ENCODE peak calls at places on chromosomes 7 and 10, in four cellular contexts. B is stomach, Q is lower leg skin, I is cardiac fibroblast. F is an unnamed sample.

GRCh38 chr10:117138838-117139580 is 939 bp upstream of the VAX1 start:
- DNase-seq in B (no peak), I (no peak), Q (no peak), F (no peak)

GRCh38 chr7:146660839-146661238 is 544.2 kb downstream of the CNTNAP2 start:
- DNase-seq in I (no peak), B (no peak), Q (no peak), F (no peak)

GRCh38 chr7:91266931-91267557 is 2.8 kb downstream of the FZD1 start:
- DNase-seq in B (no peak), I (no peak), Q (no peak), F (no peak)

GRCh38 chr10:97200616-97201015 is 14.9 kb upstream of the SLIT1 start:
- DNase-seq in B (no peak), I (no peak), Q (no peak), F (no peak)

GRCh38 chr7:5693529-5693928 is 87.9 kb downstream of the RNF216 start:
- DNase-seq in B (no peak), I (peak), Q (no peak), F (peak)

GRCh38 chr7:152860302-152860701 is 100.8 kb downstream of the ACTR3B start:
- DNase-seq in I (no peak), B (no peak), Q (no peak), F (no peak)

GRCh38 chr7:7736671-7737070 is 18.3 kb upstream of the RPA3 start:
- DNase-seq in Q (no peak), I (no peak), B (no peak), F (no peak)

GRCh38 chr7:80428161-80429054 is 83.5 kb downstream of the GNAT3 start:
- DNase-seq in B (no peak), I (peak), Q (peak), F (peak)

GRCh38 chr7:137501561-137501960 is 158.0 kb upstream of the PTN start:
- DNase-seq in B (no peak), I (no peak), Q (no peak), F (no peak)

GRCh38 chr10:86733260-86733671 is 23.2 kb upstream of the BMPR1A start:
- DNase-seq in B (no peak), Q (no peak), I (peak), F (no peak)

GRCh38 chr10:122236690-122237306 is 34.3 kb upstream of the BTBD16 start:
- DNase-seq in I (no peak), Q (no peak), B (no peak), F (no peak)

DNA sequence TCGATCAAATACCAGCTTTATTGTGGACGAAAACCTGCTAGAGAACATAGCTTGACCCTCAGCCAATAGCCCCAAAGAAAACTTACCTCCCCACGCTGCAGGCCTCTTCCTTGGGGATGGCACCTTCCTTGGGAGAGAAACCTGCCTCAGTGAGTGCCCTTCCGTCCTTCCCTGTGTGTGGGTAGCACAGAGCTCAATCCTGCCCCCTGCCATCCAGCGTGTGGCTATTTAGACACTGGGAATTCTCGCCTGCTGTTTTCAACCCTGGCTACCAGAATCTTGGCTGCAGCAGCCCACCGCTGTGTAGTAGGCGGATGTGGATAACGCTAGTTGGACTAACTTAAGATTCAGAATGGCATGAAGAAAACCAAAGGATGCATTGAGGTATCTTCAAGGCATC is 238.2 kb downstream of the TEX36 start:
- DNase-seq in I (no peak), B (no peak), Q (no peak), F (no peak)
- TF ChIP-seq CTCF in I (no peak), B (no peak), Q (no peak), F (no peak)

DNA sequence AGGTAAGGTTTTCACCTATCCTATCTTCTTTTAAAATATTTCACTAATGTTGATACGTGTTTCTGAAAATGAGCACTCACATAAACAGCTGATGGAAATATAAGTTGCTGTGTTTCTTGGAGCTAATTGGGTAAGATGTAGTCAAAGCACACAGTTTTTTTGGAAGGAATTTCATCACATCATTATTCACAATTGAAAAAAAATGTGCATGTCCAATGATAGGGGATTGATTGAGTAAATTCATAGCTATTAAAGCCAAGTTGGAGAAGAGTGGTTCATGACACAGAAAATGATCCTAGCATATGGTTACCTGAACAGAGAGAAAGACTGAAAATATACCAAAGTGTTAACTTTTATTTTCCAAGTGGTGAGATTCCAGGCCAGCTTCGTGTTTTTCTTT is 29.6 kb downstream of the GLI3 start:
- DNase-seq in I (no peak), Q (no peak), B (no peak), F (no peak)
- TF ChIP-seq CTCF in I (no peak), Q (no peak), B (no peak), F (no peak)

DNA sequence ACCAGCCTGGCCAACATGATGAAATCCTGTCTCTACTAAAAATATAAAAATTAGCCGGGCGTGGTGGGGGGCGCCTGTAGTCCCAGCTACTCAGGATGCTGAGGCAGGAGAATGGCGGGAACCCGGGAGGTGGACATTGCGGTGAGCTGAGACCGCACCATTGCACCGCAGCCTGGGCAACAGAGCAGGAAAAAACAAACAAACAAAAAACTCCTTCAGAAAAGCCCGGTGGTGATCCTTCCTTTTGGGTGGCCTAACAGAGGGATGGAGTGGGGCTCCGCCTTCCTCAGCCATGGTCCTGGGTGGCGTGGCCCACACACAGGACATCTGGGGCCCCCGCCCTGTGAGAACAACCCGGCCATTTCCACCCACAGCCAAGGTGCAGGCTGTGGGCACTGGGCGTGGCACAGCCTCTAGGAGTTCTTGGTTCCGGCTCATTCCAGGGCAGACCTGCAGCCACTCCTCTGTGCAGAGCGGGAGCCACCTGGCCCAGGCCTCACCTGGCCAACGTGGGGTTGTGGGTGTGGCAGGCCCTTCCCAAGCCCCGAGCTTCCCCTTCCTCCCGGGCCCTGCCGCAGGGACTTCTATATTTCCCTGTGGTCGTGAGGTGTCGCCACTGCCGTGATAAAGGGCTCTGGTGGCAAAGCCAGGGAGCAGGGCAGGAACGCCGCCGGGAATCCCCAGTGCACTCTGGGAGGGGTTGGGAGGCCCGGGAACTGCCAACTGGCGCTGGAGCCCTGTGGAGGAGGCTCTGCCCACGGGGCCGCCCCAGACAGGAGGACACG is 37.6 kb downstream of the GET4 start:
- DNase-seq in I (no peak), B (peak), Q (no peak), F (peak)
- TF ChIP-seq CTCF in I (no peak), B (no peak), Q (no peak), F (no peak)

GRCh38 chr7:92848854-92849745 is 12.7 kb upstream of the CDK6 start:
- DNase-seq in Q (no peak), B (no peak), I (no peak), F (no peak)

GRCh38 chr7:92851732-92852131 is 15.4 kb upstream of the CDK6 start:
- DNase-seq in Q (no peak), I (peak), B (no peak), F (no peak)

GRCh38 chr7:92848441-92848840 is 12.1 kb upstream of the CDK6 start:
- DNase-seq in B (no peak), Q (no peak), I (no peak), F (no peak)

GRCh38 chr7:92847305-92847704 is 10.9 kb upstream of the CDK6 start:
- DNase-seq in I (no peak), B (no peak), Q (no peak), F (no peak)

GRCh38 chr7:92850506-92850905 is 14.1 kb upstream of the CDK6 start:
- DNase-seq in I (no peak), B (no peak), Q (no peak), F (no peak)
- TF ChIP-seq CTCF in I (no peak), B (no peak), Q (no peak), F (no peak)

GRCh38 chr10:49538381-49539319 is at the start of gene ERCC6:
- DNase-seq in Q (peak), I (peak), B (peak), F (peak)

GRCh38 chr10:49543604-49544003 is 4.7 kb upstream of the ERCC6 start:
- DNase-seq in Q (no peak), B (no peak), I (no peak), F (no peak)

GRCh38 chr10:49541762-49542161 is 2.8 kb upstream of the ERCC6 start:
- DNase-seq in Q (no peak), I (no peak), B (no peak), F (no peak)

GRCh38 chr10:49542353-49542752 is 3.4 kb upstream of the ERCC6 start:
- DNase-seq in B (no peak), Q (no peak), I (no peak), F (no peak)

GRCh38 chr10:49539320-49539885 is 482 bp upstream of the ERCC6 start:
- DNase-seq in I (peak), Q (peak), B (peak), F (peak)
- TF ChIP-seq CTCF in I (no peak), Q (no peak), B (no peak), F (no peak)

GRCh38 chr10:19231034-19231433 is 182.4 kb downstream of the MALRD1 start:
- DNase-seq in Q (no peak), B (no peak), I (no peak), F (no peak)
- TF ChIP-seq CTCF in Q (no peak), B (no peak), I (no peak), F (no peak)

GRCh38 chr10:61232780-61233179 is 220.4 kb downstream of the TMEM26 start:
- DNase-seq in B (no peak), Q (no peak), I (no peak), F (no peak)
- TF ChIP-seq CTCF in B (no peak), Q (no peak), I (no peak), F (no peak)

GRCh38 chr7:143337216-143337615 is 21.3 kb downstream of the CLCN1 start:
- DNase-seq in Q (no peak), B (no peak), I (no peak), F (no peak)
- TF ChIP-seq CTCF in Q (no peak), B (no peak), I (no peak), F (no peak)

DNA sequence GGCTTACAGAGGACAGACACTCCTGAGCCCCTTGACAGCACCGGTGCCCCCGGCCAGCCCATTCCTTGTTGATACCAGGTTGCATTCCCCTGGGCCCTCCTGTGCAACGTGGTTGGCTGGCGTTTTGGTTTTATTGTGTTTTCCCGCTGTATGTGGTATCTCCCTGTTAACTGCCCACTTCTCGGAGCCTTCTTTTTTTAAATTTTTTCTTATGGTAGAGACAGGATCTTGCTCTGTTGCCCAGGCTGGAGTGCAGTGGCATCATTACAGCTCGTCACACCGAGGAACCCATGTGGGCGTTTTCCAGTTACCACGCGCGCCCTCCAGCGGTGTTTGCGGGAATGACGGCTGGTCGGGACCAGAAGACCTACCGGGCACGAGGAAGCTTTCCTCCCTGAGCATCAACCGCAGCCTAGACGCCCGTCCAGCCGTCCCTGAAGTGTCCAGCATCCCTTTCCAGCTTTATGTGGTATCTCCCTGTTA is 16.9 kb upstream of the ZFAND2A start:
- DNase-seq in B (peak), Q (peak), I (peak), F (peak)
- TF ChIP-seq CTCF in B (peak), Q (peak), I (peak), F (peak)